ENCODE peak calls at places on chromosomes 11 and 22, in eight cellular contexts. C is ovary, X is stomach, L is HCT116, A is foreskin keratinocyte, D is tibial nerve, R is SJSA1, G is cardiac muscle cell. O is an unnamed sample. For H3K4me1, the result is how much of the 10 kb centered on the place peaks cover.

GRCh38 chr11:1353383-1354124 is 36.2 kb upstream of the BRSK2 start:
- DNase-seq in C (no peak), X (no peak), L (no peak), A (no peak), D (no peak), R (no peak), G (no peak), O (no peak)

GRCh38 chr11:101707477-101707876 is 123.7 kb upstream of the TRPC6 start:
- DNase-seq in C (no peak), X (no peak), L (no peak), A (no peak), D (no peak), R (no peak), G (no peak), O (no peak)

GRCh38 chr11:2089536-2090165 is 49.5 kb downstream of the IGF2 start:
- DNase-seq in C (no peak), X (peak), L (peak), A (peak), D (no peak), R (peak), G (no peak), O (no peak)

GRCh38 chr11:76903325-76903724 is 42.6 kb downstream of the ACER3 start:
- DNase-seq in C (no peak), X (no peak), L (peak), A (peak), D (no peak), R (no peak), G (no peak), O (no peak)

GRCh38 chr11:113419426-113420003 is 31.9 kb downstream of the ANKK1 start:
- DNase-seq in C (no peak), X (no peak), L (no peak), A (no peak), D (no peak), R (no peak), G (peak), O (no peak)

GRCh38 chr11:82494988-82495432 is 238.7 kb downstream of the FAM181B start:
- DNase-seq in C (no peak), X (no peak), L (no peak), A (peak), D (no peak), R (no peak), G (peak), O (no peak)

GRCh38 chr11:16857186-16857585 is 118.7 kb downstream of the C11orf58 start:
- DNase-seq in C (no peak), X (no peak), L (no peak), A (no peak), D (no peak), R (no peak), G (peak), O (no peak)

GRCh38 chr22:49099496-49100124 is 728.1 kb downstream of the BRD1 start:
- DNase-seq in C (no peak), X (no peak), L (peak), A (no peak), D (no peak), R (no peak), G (no peak), O (no peak)

GRCh38 chr11:14323118-14323676 is 35.8 kb downstream of the RRAS2 start:
- DNase-seq in C (no peak), X (no peak), L (no peak), A (no peak), D (no peak), R (no peak), G (no peak), O (no peak)

GRCh38 chr11:27179334-27179733 is 138.7 kb downstream of the BBOX1 start:
- DNase-seq in C (no peak), X (no peak), L (no peak), A (no peak), D (no peak), R (no peak), G (no peak), O (no peak)

GRCh38 chr11:118373871-118374270 is 14.5 kb downstream of the UBE4A start:
- DNase-seq in C (no peak), X (no peak), L (no peak), A (no peak), D (no peak), R (no peak), G (no peak), O (no peak)
- H3K4me1 ChIP-seq in C (under half), X (under half), L (under half), A (under half), D (under half), R (under half), G (under half), O (under half)

DNA sequence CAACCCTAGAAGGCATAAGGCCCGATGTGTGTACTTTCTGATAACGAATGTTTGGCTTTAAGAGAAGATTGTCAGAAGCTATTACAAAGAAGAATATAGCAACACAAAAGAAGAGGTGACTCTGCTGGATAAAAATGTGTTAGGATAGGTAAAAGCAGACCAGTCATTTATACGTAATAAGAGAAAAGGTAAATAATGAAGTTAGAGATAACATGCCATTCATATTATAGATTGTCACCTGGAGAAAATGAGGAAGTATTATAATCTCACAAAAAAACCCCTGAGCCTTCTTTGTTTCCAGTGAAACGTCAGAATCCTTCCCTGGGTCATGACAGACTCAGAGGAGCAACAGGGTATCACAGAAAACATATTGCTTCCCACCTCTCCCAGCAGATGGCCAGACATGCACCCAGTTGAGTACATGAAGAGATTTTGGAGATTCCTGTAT is 36.1 kb downstream of the PPFIA1 start:
- DNase-seq in C (no peak), X (no peak), L (no peak), A (no peak), D (no peak), R (no peak), G (no peak), O (no peak)
- H3K4me1 ChIP-seq in C (under half), X (half or more), L (under half), A (under half), D (under half), R (under half), G (under half), O (under half)

DNA sequence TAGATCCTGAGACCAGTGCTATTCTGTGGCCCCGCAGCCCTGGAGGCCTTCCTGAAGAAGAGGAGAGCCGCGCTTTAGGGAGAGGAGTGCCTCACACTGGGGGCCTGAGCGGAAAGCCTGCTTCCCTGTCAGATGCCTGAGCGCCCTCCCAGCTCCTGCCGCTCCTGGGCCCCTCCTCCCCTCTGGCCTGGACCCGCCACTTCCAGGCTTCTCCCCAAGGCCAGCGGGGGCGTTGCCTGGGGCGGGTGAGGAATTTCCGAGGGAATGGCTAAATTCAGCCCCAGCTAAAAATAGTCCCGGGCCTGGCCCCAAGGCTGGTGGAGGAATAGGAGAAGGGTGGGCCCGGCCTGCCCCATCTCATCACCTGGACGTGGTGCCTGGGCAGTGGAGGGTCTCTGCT is 15.4 kb downstream of the ARHGEF17 start:
- DNase-seq in C (peak), X (peak), L (no peak), A (no peak), D (peak), R (peak), G (peak), O (peak)
- H3K4me1 ChIP-seq in C (under half), X (half or more), L (under half), A (under half), D (half or more), R (half or more), G (half or more), O (half or more)

DNA sequence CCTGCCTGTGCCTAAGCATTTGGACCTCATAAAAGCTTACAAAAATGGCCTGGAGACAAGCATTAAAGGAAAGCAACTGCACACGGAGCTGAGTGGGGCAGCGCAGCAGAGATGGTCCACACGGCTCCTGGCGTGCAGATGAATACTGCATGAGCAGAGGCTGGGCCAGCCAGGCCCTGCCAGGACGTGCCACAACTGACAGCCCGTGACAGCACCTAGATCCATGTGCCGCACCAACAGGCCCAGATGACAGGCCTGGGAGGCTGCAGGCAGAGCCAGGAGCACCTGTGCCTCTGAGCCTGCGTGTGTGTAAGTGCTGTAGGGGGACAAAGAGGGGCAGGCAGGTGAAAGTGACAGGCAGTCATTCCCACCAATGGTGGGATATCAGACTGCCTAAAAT is 33.4 kb downstream of the MICAL3 start:
- DNase-seq in C (no peak), X (no peak), L (no peak), A (no peak), D (no peak), R (no peak), G (no peak), O (no peak)
- H3K4me1 ChIP-seq in C (under half), X (half or more), L (under half), A (under half), D (under half), R (under half), G (under half), O (under half)

GRCh38 chr11:126465573-126466287 is 110.2 kb downstream of the ST3GAL4 start:
- DNase-seq in C (no peak), X (peak), L (no peak), A (no peak), D (no peak), R (no peak), G (no peak), O (no peak)

GRCh38 chr11:126467046-126467370 is 111.5 kb downstream of the ST3GAL4 start:
- DNase-seq in C (no peak), X (no peak), L (no peak), A (no peak), D (no peak), R (no peak), G (no peak), O (no peak)

GRCh38 chr11:126467471-126467870 is 112.0 kb downstream of the ST3GAL4 start:
- DNase-seq in C (no peak), X (no peak), L (no peak), A (no peak), D (no peak), R (no peak), G (no peak), O (no peak)

GRCh38 chr11:126468102-126468521 is 112.6 kb downstream of the ST3GAL4 start:
- DNase-seq in C (no peak), X (no peak), L (no peak), A (no peak), D (no peak), R (no peak), G (no peak), O (no peak)

GRCh38 chr11:126466288-126467045 is 111.0 kb downstream of the ST3GAL4 start:
- DNase-seq in C (no peak), X (no peak), L (no peak), A (no peak), D (no peak), R (no peak), G (no peak), O (no peak)
- H3K4me1 ChIP-seq in C (under half), X (under half), L (under half), A (under half), D (under half), R (under half), G (under half), O (under half)

GRCh38 chr22:19220867-19221266 is 42.3 kb upstream of the SLC25A1 start:
- DNase-seq in C (no peak), X (no peak), L (no peak), A (no peak), D (no peak), R (no peak), G (no peak), O (no peak)

GRCh38 chr22:19223110-19223509 is 44.6 kb upstream of the SLC25A1 start:
- DNase-seq in C (no peak), X (no peak), L (no peak), A (no peak), D (no peak), R (no peak), G (no peak), O (no peak)

GRCh38 chr22:19224557-19224956 is 46.0 kb upstream of the SLC25A1 start:
- DNase-seq in C (no peak), X (no peak), L (no peak), A (no peak), D (no peak), R (no peak), G (no peak), O (no peak)

GRCh38 chr22:19223617-19224016 is 45.1 kb upstream of the SLC25A1 start:
- DNase-seq in C (no peak), X (no peak), L (no peak), A (no peak), D (no peak), R (no peak), G (no peak), O (no peak)

DNA sequence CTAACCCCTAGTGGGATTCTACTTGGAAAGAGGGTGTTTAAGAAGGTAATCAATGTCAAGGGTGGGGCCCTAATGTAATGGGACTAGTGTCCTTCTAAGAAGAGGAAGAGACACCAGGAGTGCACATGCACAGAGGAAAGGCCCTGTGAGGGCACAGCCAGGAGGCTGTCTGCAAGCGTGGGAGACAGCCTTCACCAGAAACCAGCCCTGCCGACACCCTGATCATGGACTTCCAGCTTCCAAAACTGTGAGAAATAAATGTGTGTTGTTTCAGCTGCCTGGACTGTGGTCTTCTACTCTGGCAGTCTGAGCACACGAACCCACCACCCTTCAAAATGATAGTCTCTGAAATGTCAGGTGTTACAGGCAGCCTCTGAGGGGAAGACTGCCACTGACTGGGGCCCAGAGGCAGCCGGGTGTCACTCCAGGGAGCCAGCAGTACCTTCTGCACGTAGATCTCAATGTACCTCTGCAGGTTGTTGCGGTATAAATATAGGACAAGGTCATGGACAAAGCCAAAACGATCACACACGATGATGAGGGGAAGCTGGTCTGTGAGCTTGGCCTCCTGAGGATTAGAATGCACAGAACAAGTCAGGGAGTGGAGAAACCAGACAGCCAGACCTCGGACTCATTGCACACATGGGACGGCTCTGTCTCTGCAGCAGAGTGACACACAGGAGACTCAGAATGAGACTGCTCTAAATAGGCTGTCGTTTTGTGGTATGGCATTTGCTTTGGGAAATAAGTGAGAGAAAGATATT is 43.9 kb upstream of the SLC25A1 start:
- DNase-seq in C (no peak), X (no peak), L (no peak), A (no peak), D (no peak), R (no peak), G (no peak), O (no peak)
- H3K4me1 ChIP-seq in C (under half), X (under half), L (under half), A (under half), D (under half), R (under half), G (under half), O (under half)

GRCh38 chr22:37313376-37314314 is 31.3 kb downstream of the CYTH4 start:
- DNase-seq in C (no peak), X (no peak), L (no peak), A (no peak), D (no peak), R (no peak), G (no peak), O (no peak)

GRCh38 chr22:37314315-37315046 is 32.2 kb downstream of the CYTH4 start:
- DNase-seq in C (no peak), X (no peak), L (no peak), A (no peak), D (no peak), R (no peak), G (no peak), O (no peak)

GRCh38 chr22:37311761-37312312 is 29.5 kb downstream of the CYTH4 start:
- DNase-seq in C (no peak), X (no peak), L (no peak), A (no peak), D (no peak), R (no peak), G (no peak), O (no peak)

GRCh38 chr22:37310815-37311595 is 28.7 kb downstream of the CYTH4 start:
- DNase-seq in C (no peak), X (no peak), L (no peak), A (no peak), D (no peak), R (no peak), G (no peak), O (no peak)

GRCh38 chr22:37312549-37313183 is 30.4 kb downstream of the CYTH4 start:
- DNase-seq in C (no peak), X (no peak), L (no peak), A (no peak), D (no peak), R (no peak), G (no peak), O (no peak)
- H3K4me1 ChIP-seq in C (under half), X (half or more), L (under half), A (under half), D (under half), R (under half), G (under half), O (under half)

GRCh38 chr11:118916842-118917388 is 8.8 kb downstream of the BCL9L start:
- DNase-seq in C (peak), X (no peak), L (no peak), A (no peak), D (no peak), R (no peak), G (peak), O (peak)
- H3K4me1 ChIP-seq in C (half or more), X (half or more), L (half or more), A (half or more), D (half or more), R (half or more), G (half or more), O (half or more)